ENCODE peak calls at places on chromosomes 3 and 15, in seven cellular contexts. M is HCT116, O is IMR-90, S is body of pancreas, K is HepG2, V is uterus, T is transverse colon. D is an unnamed sample.
A peak's percentile ranks its signal among the peaks of the same experiment; 100 is the strongest.

GRCh38 chr3:143464850-143465249 is 345.3 kb downstream of the CHST2 start:
- DNase-seq in M (no peak), O (peak; percentile 14), S (no peak), K (no peak), V (no peak), T (no peak), D (no peak)

GRCh38 chr3:123071146-123071545 is 4.3 kb downstream of the PDIA5 start:
- DNase-seq in M (no peak), O (peak; percentile 51), S (no peak), K (peak; percentile 23), V (no peak), T (no peak), D (no peak)

GRCh38 chr3:14577897-14578296 is 37.8 kb upstream of the GRIP2 start:
- DNase-seq in M (no peak), O (no peak), S (no peak), K (no peak), V (no peak), T (no peak), D (no peak)

GRCh38 chr3:5198986-5199731 is 11.7 kb downstream of the EDEM1 start:
- DNase-seq in M (no peak), O (no peak), S (peak; percentile 35), K (no peak), V (no peak), T (no peak), D (no peak)

GRCh38 chr3:42803800-42804112 is 534 bp downstream of the HIGD1A start:
- DNase-seq in M (no peak), O (no peak), S (peak; percentile 48), K (peak; percentile 31), V (no peak), T (peak; percentile 39), D (no peak)

GRCh38 chr3:194840661-194841514 is 155.2 kb downstream of the FAM43A start:
- DNase-seq in M (peak; percentile 4), O (peak; percentile 16), S (no peak), K (peak; percentile 6), V (no peak), T (no peak), D (no peak)

GRCh38 chr3:168534761-168535160 is 439.0 kb upstream of the GOLIM4 start:
- DNase-seq in M (no peak), O (no peak), S (no peak), K (no peak), V (no peak), T (no peak), D (no peak)

GRCh38 chr15:22735781-22736180 is 50.7 kb upstream of the NIPA1 start:
- DNase-seq in M (no peak), O (peak; percentile 41), S (no peak), K (no peak), V (no peak), T (no peak), D (no peak)

GRCh38 chr3:159844383-159844730 is 144.3 kb upstream of the IL12A start:
- DNase-seq in M (no peak), O (peak; percentile 84), S (no peak), K (no peak), V (no peak), T (no peak), D (no peak)

GRCh38 chr3:9422712-9423424 is 25.5 kb downstream of the SETD5 start:
- DNase-seq in M (peak; percentile 91), O (peak; percentile 98), S (peak; percentile 95), K (peak; percentile 98), V (peak; percentile 79), T (peak; percentile 87), D (peak; percentile 90)

GRCh38 chr3:163368168-163368567 is 1710.1 kb downstream of the SI start:
- DNase-seq in M (no peak), O (no peak), S (no peak), K (no peak), V (no peak), T (no peak), D (no peak)

GRCh38 chr15:25933456-25934158 is 70.5 kb upstream of the ATP10A start:
- DNase-seq in M (no peak), O (peak; percentile 87), S (peak; percentile 67), K (peak; percentile 47), V (peak; percentile 56), T (peak; percentile 50), D (no peak)

GRCh38 chr15:41559489-41560177 is 621 bp downstream of the TYRO3 start:
- DNase-seq in M (no peak), O (no peak), S (peak; percentile 24), K (no peak), V (peak; percentile 32), T (no peak), D (no peak)

GRCh38 chr3:141407043-141407442 is 38.7 kb downstream of the ZBTB38 start:
- DNase-seq in M (no peak), O (peak; percentile 100), S (peak; percentile 63), K (no peak), V (peak; percentile 70), T (peak; percentile 51), D (no peak)

GRCh38 chr3:58404396-58404795 is 29.2 kb downstream of the PDHB start:
- DNase-seq in M (no peak), O (peak; percentile 79), S (no peak), K (no peak), V (no peak), T (no peak), D (no peak)

GRCh38 chr3:185720326-185720725 is 104.5 kb downstream of the IGF2BP2 start:
- DNase-seq in M (no peak), O (no peak), S (no peak), K (no peak), V (no peak), T (no peak), D (no peak)

GRCh38 chr15:55758580-55758986 is 15.6 kb upstream of the PRTG start:
- DNase-seq in M (no peak), O (no peak), S (no peak), K (no peak), V (no peak), T (no peak), D (no peak)
- TF ChIP-seq POLR2A in M (no peak), O (no peak), S (no peak), K (no peak), V (no peak), T (no peak), D (no peak)

GRCh38 chr15:77659350-77660321 is 26.9 kb upstream of the LINGO1 start:
- DNase-seq in M (peak; percentile 34), O (peak; percentile 25), S (peak; percentile 82), K (peak; percentile 74), V (no peak), T (peak; percentile 82), D (no peak)

GRCh38 chr15:77654975-77655374 is 22.3 kb upstream of the LINGO1 start:
- DNase-seq in M (peak; percentile 22), O (no peak), S (no peak), K (peak; percentile 45), V (no peak), T (peak; percentile 55), D (no peak)

GRCh38 chr15:77657629-77658238 is 25.0 kb upstream of the LINGO1 start:
- DNase-seq in M (no peak), O (no peak), S (no peak), K (no peak), V (no peak), T (no peak), D (no peak)

GRCh38 chr15:77653832-77654480 is 21.2 kb upstream of the LINGO1 start:
- DNase-seq in M (no peak), O (no peak), S (no peak), K (no peak), V (no peak), T (no peak), D (no peak)

DNA sequence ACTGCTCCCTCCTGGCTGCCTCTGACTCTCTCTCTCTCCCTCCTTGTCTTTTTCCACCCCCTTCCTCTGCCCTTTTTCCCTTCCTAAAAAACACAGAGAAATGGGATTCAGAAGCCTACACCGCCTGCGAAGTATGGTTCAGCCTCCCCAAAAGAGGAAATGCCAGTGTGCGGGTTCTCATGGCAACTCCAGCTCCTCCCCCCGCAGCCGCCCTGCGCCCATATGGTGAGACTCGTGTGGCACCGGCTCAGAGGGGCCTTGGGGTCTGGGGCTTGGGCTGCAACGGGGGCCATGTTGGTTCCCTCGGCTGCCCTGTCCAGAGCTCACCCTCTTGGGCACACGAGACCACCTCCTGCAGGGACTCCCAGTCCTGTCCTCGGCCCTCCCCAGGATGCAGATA is 23.6 kb upstream of the LINGO1 start:
- DNase-seq in M (no peak), O (no peak), S (no peak), K (no peak), V (no peak), T (no peak), D (no peak)
- H3K27ac ChIP-seq in M (no peak overlapping the region), O (no peak overlapping the region), S (no peak overlapping the region), K (no peak overlapping the region), V (no peak overlapping the region), T (no peak overlapping the region), D (no peak overlapping the region)

GRCh38 chr15:101123222-101123910 is 128.5 kb downstream of the CHSY1 start:
- DNase-seq in M (no peak), O (peak; percentile 67), S (no peak), K (no peak), V (no peak), T (no peak), D (no peak)
- H3K4me1 ChIP-seq in M (peaks cover 51% of the 10 kb centered on the region), O (peaks cover 28% of the 10 kb centered on the region), S (peaks cover 6% of the 10 kb centered on the region), K (peaks cover 60% of the 10 kb centered on the region), V (no peaks in the 10 kb centered on the region), T (peaks cover 26% of the 10 kb centered on the region), D (peaks cover 39% of the 10 kb centered on the region)

GRCh38 chr3:48662753-48663488 is at the start of gene CELSR3:
- DNase-seq in M (peak; percentile 75), O (peak; percentile 90), S (peak; percentile 52), K (peak; percentile 69), V (peak; percentile 48), T (peak; percentile 77), D (no peak)
- TF ChIP-seq POLR2A in M (no peak), O (peak; percentile 49), S (no peak), K (no peak), V (no peak), T (peak; percentile 24), D (no peak)

DNA sequence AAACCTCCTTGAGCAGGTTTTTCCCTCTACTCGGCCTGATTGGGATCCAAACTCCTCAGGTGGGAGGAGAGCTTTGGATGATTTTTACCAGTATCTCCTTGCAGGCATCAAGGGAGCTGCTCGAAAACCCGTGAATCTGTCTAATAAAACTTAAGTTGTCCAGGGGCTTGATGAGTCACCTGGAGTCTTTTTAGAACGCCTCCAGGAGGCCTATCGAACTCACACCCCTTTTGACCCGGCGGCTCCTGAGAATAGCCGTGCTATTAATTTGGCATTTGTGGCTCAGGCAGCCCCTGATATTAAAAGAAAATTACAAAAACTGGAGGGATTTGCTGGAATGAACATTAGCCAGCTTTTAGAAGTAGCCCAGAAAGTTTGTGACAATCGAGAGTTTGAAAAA is 41.6 kb downstream of the ZBTB11 start:
- DNase-seq in M (no peak), O (no peak), S (no peak), K (no peak), V (no peak), T (no peak), D (no peak)
- H3K27ac ChIP-seq in M (no peak overlapping the region), O (no peak overlapping the region), S (no peak overlapping the region), K (no peak overlapping the region), V (peak overlapping the region; percentile 45), T (no peak overlapping the region), D (no peak overlapping the region)

D was measured in vagina.